ENCODE peak calls at places on chromosome 19, in four cellular contexts. G is stimulated activated CD8-positive, alpha-beta memory T cell treated with anti-CD3 and anti-CD28 coated beads, Interleukin-4, amount 100 ng/mL, for 24 hours; L is left ventricle myocardium inferior; Q is stimulated activated CD4-positive, alpha-beta T cell treated with anti-CD3 and anti-CD28 coated beads, Interleukin-4, amount 100 ng/mL, for 1 hour. H is an unnamed sample.

GRCh38 chr19:44401108-44401786 is at the start of gene ZNF285:
- DNase-seq in Q (peak), G (peak), L (peak), H (peak)

GRCh38 chr19:9295411-9295849 is 14.2 kb downstream of the ZNF699 start:
- DNase-seq in Q (no peak), G (no peak), L (no peak), H (no peak)

GRCh38 chr19:44587863-44588752 is 25.3 kb upstream of the IGSF23 start:
- DNase-seq in L (no peak), G (no peak), Q (no peak), H (peak)

GRCh38 chr19:11268783-11269267 is 6.5 kb upstream of the DOCK6 start:
- DNase-seq in Q (no peak), G (no peak), L (peak), H (peak)

GRCh38 chr19:19628499-19629134 is 597 bp upstream of the LPAR2 start:
- DNase-seq in G (peak), Q (peak), L (no peak), H (no peak)

GRCh38 chr19:48332351-48332661 is 7.0 kb downstream of the EMP3 start:
- DNase-seq in G (no peak), L (no peak), Q (no peak), H (no peak)

GRCh38 chr19:37907735-37908066 is 693 bp downstream of the SIPA1L3 start:
- DNase-seq in G (no peak), Q (no peak), L (no peak), H (no peak)

GRCh38 chr19:56076413-56076998 is 44.6 kb downstream of the ZNF787 start:
- DNase-seq in Q (peak), G (peak), L (no peak), H (peak)

GRCh38 chr19:15437355-15438123 is 12.2 kb downstream of the WIZ start:
- DNase-seq in Q (no peak), L (no peak), G (no peak), H (peak)

GRCh38 chr19:1862424-1863307 is 713 bp downstream of the KLF16 start:
- DNase-seq in G (no peak), L (no peak), Q (peak), H (no peak)

GRCh38 chr19:866769-867300 is 7.4 kb downstream of the CFD start:
- DNase-seq in L (no peak), G (no peak), Q (no peak), H (no peak)

GRCh38 chr19:34217952-34218817 is 36.2 kb upstream of the GARRE1 start:
- DNase-seq in L (no peak), Q (peak), G (peak), H (peak)

GRCh38 chr19:1863638-1864479 is 480 bp upstream of the KLF16 start:
- DNase-seq in L (peak), G (peak), Q (peak), H (peak)

GRCh38 chr19:33683881-33684549 is 62.3 kb downstream of the CHST8 start:
- DNase-seq in Q (no peak), G (no peak), L (no peak), H (peak)

GRCh38 chr19:30522359-30522758 is 150.2 kb downstream of the ZNF536 start:
- DNase-seq in Q (no peak), G (no peak), L (no peak), H (no peak)

GRCh38 chr19:48631254-48631653 is 5.9 kb downstream of the DBP start:
- DNase-seq in L (no peak), Q (no peak), G (no peak), H (no peak)

GRCh38 chr19:30669329-30670010 is 297.3 kb downstream of the ZNF536 start:
- DNase-seq in Q (peak), L (peak), G (peak), H (no peak)

GRCh38 chr19:33303791-33304759 is 1.7 kb upstream of the CEBPA start:
- DNase-seq in G (no peak), L (no peak), Q (no peak), H (no peak)

GRCh38 chr19:27750697-27751391 is 1462.1 kb downstream of the UQCRFS1 start:
- DNase-seq in Q (no peak), G (no peak), L (no peak), H (no peak)

GRCh38 chr19:1139126-1139525 is 34.9 kb downstream of the SBNO2 start:
- DNase-seq in Q (no peak), G (no peak), L (no peak), H (no peak)

GRCh38 chr19:49094505-49095482 is 9.5 kb downstream of the SNRNP70 start:
- DNase-seq in L (peak), Q (no peak), G (no peak), H (no peak)

GRCh38 chr19:46717716-46718143 is 816 bp upstream of the PRKD2 start:
- DNase-seq in L (no peak), G (no peak), Q (no peak), H (no peak)

GRCh38 chr19:45901912-45902650 is at the start of gene MYPOP:
- DNase-seq in L (no peak), G (no peak), Q (peak), H (no peak)

GRCh38 chr19:4455742-4456565 is 1.6 kb downstream of the UBXN6 start:
- DNase-seq in L (peak), Q (no peak), G (no peak), H (peak)

GRCh38 chr19:6556480-6556879 is 25.7 kb downstream of the TNFSF9 start:
- DNase-seq in Q (no peak), G (no peak), L (no peak), H (no peak)

GRCh38 chr19:30151081-30151480 is 209.0 kb downstream of the URI1 start:
- DNase-seq in G (no peak), Q (no peak), L (no peak), H (no peak)